ENCODE peak calls at places on chromosome 5, in nine cellular contexts. One of them, this sample, is unnamed. For H3K27me3, the result is how much of the 10 kb centered on the place peaks cover.

GRCh38 chr5:110873773-110874437 is 135.1 kb downstream of the SLC25A46 start:
- DNase-seq in CD4-positive, alpha-beta memory T cell: no peak
- DNase-seq in BE2C: no peak
- DNase-seq in transverse colon: no peak
- DNase-seq in SJSA1: no peak
- DNase-seq in HAP-1: no peak
- DNase-seq in RWPE2: no peak
- DNase-seq in stomach: peak
- DNase-seq in PC-3: no peak
- DNase-seq in this sample: no peak

GRCh38 chr5:148729182-148729581 is 74.9 kb upstream of the HTR4 start:
- DNase-seq in SJSA1: no peak
- DNase-seq in CD4-positive, alpha-beta memory T cell: no peak
- DNase-seq in HAP-1: no peak
- DNase-seq in RWPE2: no peak
- DNase-seq in transverse colon: peak
- DNase-seq in BE2C: no peak
- DNase-seq in stomach: no peak
- DNase-seq in PC-3: peak
- DNase-seq in this sample: no peak

GRCh38 chr5:159095882-159096554 is 3.7 kb downstream of the EBF1 start:
- DNase-seq in transverse colon: no peak
- DNase-seq in HAP-1: no peak
- DNase-seq in CD4-positive, alpha-beta memory T cell: peak
- DNase-seq in BE2C: no peak
- DNase-seq in stomach: no peak
- DNase-seq in PC-3: no peak
- DNase-seq in RWPE2: no peak
- DNase-seq in SJSA1: no peak
- DNase-seq in this sample: no peak

GRCh38 chr5:157477814-157478494 is 17.9 kb downstream of the NIPAL4 start:
- DNase-seq in RWPE2: no peak
- DNase-seq in BE2C: no peak
- DNase-seq in SJSA1: no peak
- DNase-seq in HAP-1: no peak
- DNase-seq in PC-3: no peak
- DNase-seq in stomach: no peak
- DNase-seq in transverse colon: no peak
- DNase-seq in CD4-positive, alpha-beta memory T cell: no peak
- DNase-seq in this sample: no peak

GRCh38 chr5:174759091-174759490 is 34.7 kb downstream of the MSX2 start:
- DNase-seq in PC-3: peak
- DNase-seq in HAP-1: no peak
- DNase-seq in SJSA1: no peak
- DNase-seq in BE2C: no peak
- DNase-seq in transverse colon: no peak
- DNase-seq in RWPE2: no peak
- DNase-seq in stomach: no peak
- DNase-seq in CD4-positive, alpha-beta memory T cell: no peak
- DNase-seq in this sample: no peak

GRCh38 chr5:69517763-69518212 is 25.2 kb downstream of the OCLN start:
- DNase-seq in transverse colon: no peak
- DNase-seq in CD4-positive, alpha-beta memory T cell: no peak
- DNase-seq in SJSA1: peak
- DNase-seq in stomach: no peak
- DNase-seq in BE2C: no peak
- DNase-seq in HAP-1: no peak
- DNase-seq in RWPE2: no peak
- DNase-seq in PC-3: peak
- DNase-seq in this sample: no peak

GRCh38 chr5:127976525-127976924 is 107.0 kb upstream of the SLC12A2 start:
- DNase-seq in CD4-positive, alpha-beta memory T cell: no peak
- DNase-seq in stomach: no peak
- DNase-seq in PC-3: no peak
- DNase-seq in transverse colon: no peak
- DNase-seq in BE2C: no peak
- DNase-seq in SJSA1: no peak
- DNase-seq in RWPE2: no peak
- DNase-seq in HAP-1: no peak
- DNase-seq in this sample: no peak

GRCh38 chr5:103249068-103249467 is 9.5 kb upstream of the MACIR start:
- DNase-seq in SJSA1: no peak
- DNase-seq in CD4-positive, alpha-beta memory T cell: no peak
- DNase-seq in HAP-1: no peak
- DNase-seq in BE2C: no peak
- DNase-seq in transverse colon: no peak
- DNase-seq in PC-3: no peak
- DNase-seq in RWPE2: no peak
- DNase-seq in stomach: no peak
- DNase-seq in this sample: no peak

GRCh38 chr5:87574106-87574505 is 161.4 kb upstream of the CCNH start:
- DNase-seq in stomach: no peak
- DNase-seq in CD4-positive, alpha-beta memory T cell: no peak
- DNase-seq in BE2C: no peak
- DNase-seq in HAP-1: no peak
- DNase-seq in RWPE2: no peak
- DNase-seq in transverse colon: no peak
- DNase-seq in SJSA1: no peak
- DNase-seq in PC-3: no peak
- DNase-seq in this sample: no peak

GRCh38 chr5:172868924-172869565 is 35.0 kb downstream of the ERGIC1 start:
- DNase-seq in stomach: peak
- DNase-seq in CD4-positive, alpha-beta memory T cell: no peak
- DNase-seq in HAP-1: no peak
- DNase-seq in transverse colon: peak
- DNase-seq in BE2C: peak
- DNase-seq in SJSA1: peak
- DNase-seq in RWPE2: no peak
- DNase-seq in PC-3: peak
- DNase-seq in this sample: no peak

GRCh38 chr5:111930407-111930806 is 173.4 kb upstream of the NREP start:
- DNase-seq in SJSA1: no peak
- DNase-seq in CD4-positive, alpha-beta memory T cell: no peak
- DNase-seq in stomach: no peak
- DNase-seq in RWPE2: no peak
- DNase-seq in BE2C: no peak
- DNase-seq in transverse colon: no peak
- DNase-seq in PC-3: no peak
- DNase-seq in HAP-1: no peak
- DNase-seq in this sample: no peak

GRCh38 chr5:59275537-59276276 is 617.8 kb downstream of the PDE4D start:
- DNase-seq in HAP-1: peak
- DNase-seq in PC-3: no peak
- DNase-seq in transverse colon: peak
- DNase-seq in RWPE2: no peak
- DNase-seq in SJSA1: peak
- DNase-seq in CD4-positive, alpha-beta memory T cell: no peak
- DNase-seq in stomach: peak
- DNase-seq in BE2C: no peak
- DNase-seq in this sample: no peak

GRCh38 chr5:178123094-178123986 is 7.5 kb upstream of the RMND5B start:
- DNase-seq in RWPE2: peak
- DNase-seq in CD4-positive, alpha-beta memory T cell: no peak
- DNase-seq in PC-3: no peak
- DNase-seq in HAP-1: no peak
- DNase-seq in transverse colon: no peak
- DNase-seq in SJSA1: no peak
- DNase-seq in stomach: no peak
- DNase-seq in BE2C: no peak
- DNase-seq in this sample: no peak

GRCh38 chr5:178123987-178124925 is 6.6 kb upstream of the RMND5B start:
- DNase-seq in PC-3: peak
- DNase-seq in HAP-1: no peak
- DNase-seq in transverse colon: peak
- DNase-seq in BE2C: no peak
- DNase-seq in SJSA1: no peak
- DNase-seq in CD4-positive, alpha-beta memory T cell: no peak
- DNase-seq in RWPE2: peak
- DNase-seq in stomach: peak
- DNase-seq in this sample: no peak

GRCh38 chr5:178129296-178129695 is 1.5 kb upstream of the RMND5B start:
- DNase-seq in SJSA1: no peak
- DNase-seq in stomach: no peak
- DNase-seq in transverse colon: no peak
- DNase-seq in CD4-positive, alpha-beta memory T cell: no peak
- DNase-seq in HAP-1: no peak
- DNase-seq in PC-3: no peak
- DNase-seq in RWPE2: no peak
- DNase-seq in BE2C: no peak
- DNase-seq in this sample: no peak

GRCh38 chr5:178125253-178125916 is 5.4 kb upstream of the RMND5B start:
- DNase-seq in PC-3: no peak
- DNase-seq in HAP-1: no peak
- DNase-seq in BE2C: no peak
- DNase-seq in RWPE2: no peak
- DNase-seq in CD4-positive, alpha-beta memory T cell: no peak
- DNase-seq in stomach: no peak
- DNase-seq in SJSA1: no peak
- DNase-seq in transverse colon: no peak
- DNase-seq in this sample: no peak

GRCh38 chr5:178126556-178126955 is 4.3 kb upstream of the RMND5B start:
- DNase-seq in stomach: no peak
- DNase-seq in HAP-1: peak
- DNase-seq in BE2C: no peak
- DNase-seq in RWPE2: no peak
- DNase-seq in transverse colon: no peak
- DNase-seq in SJSA1: no peak
- DNase-seq in PC-3: no peak
- DNase-seq in CD4-positive, alpha-beta memory T cell: no peak
- DNase-seq in this sample: no peak
- H3K4me3 ChIP-seq in stomach: no peak
- H3K4me3 ChIP-seq in HAP-1: no peak
- H3K4me3 ChIP-seq in BE2C: no peak
- H3K4me3 ChIP-seq in RWPE2: no peak
- H3K4me3 ChIP-seq in transverse colon: no peak
- H3K4me3 ChIP-seq in SJSA1: no peak
- H3K4me3 ChIP-seq in PC-3: no peak
- H3K4me3 ChIP-seq in CD4-positive, alpha-beta memory T cell: no peak
- H3K4me3 ChIP-seq in this sample: no peak

DNA sequence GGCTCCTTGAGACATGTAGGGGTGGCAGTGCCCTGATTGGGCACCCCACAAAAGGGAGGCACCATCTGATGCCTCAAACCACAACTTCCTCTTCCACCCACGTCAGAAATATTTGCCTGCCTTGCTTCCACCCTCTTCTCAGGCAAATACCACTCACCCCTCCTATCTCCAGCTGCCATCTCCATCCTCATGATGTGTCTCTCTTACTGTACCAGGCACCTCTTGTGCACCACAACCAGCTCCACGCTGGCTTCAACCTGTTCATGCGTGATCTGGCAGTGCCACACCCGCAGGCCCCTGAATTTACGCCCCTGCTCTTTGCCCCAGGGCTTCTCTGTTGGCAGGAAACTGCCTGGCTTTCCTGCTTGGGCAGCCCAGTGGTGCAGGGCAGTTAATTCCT is 87.8 kb upstream of the HSPA9 start:
- DNase-seq in CD4-positive, alpha-beta memory T cell: peak
- DNase-seq in PC-3: no peak
- DNase-seq in SJSA1: no peak
- DNase-seq in RWPE2: no peak
- DNase-seq in stomach: no peak
- DNase-seq in transverse colon: no peak
- DNase-seq in BE2C: peak
- DNase-seq in HAP-1: no peak
- DNase-seq in this sample: no peak
- H3K27me3 ChIP-seq in CD4-positive, alpha-beta memory T cell: under half
- H3K27me3 ChIP-seq in PC-3: under half
- H3K27me3 ChIP-seq in SJSA1: under half
- H3K27me3 ChIP-seq in RWPE2: under half
- H3K27me3 ChIP-seq in stomach: under half
- H3K27me3 ChIP-seq in transverse colon: under half
- H3K27me3 ChIP-seq in BE2C: under half
- H3K27me3 ChIP-seq in HAP-1: under half
- H3K27me3 ChIP-seq in this sample: under half

GRCh38 chr5:176748967-176749935 is 61.1 kb upstream of the UNC5A start:
- DNase-seq in PC-3: no peak
- DNase-seq in RWPE2: no peak
- DNase-seq in stomach: no peak
- DNase-seq in HAP-1: no peak
- DNase-seq in BE2C: no peak
- DNase-seq in SJSA1: no peak
- DNase-seq in transverse colon: no peak
- DNase-seq in CD4-positive, alpha-beta memory T cell: no peak
- DNase-seq in this sample: no peak

GRCh38 chr5:176750144-176750543 is 60.2 kb upstream of the UNC5A start:
- DNase-seq in SJSA1: no peak
- DNase-seq in BE2C: no peak
- DNase-seq in transverse colon: no peak
- DNase-seq in PC-3: no peak
- DNase-seq in CD4-positive, alpha-beta memory T cell: no peak
- DNase-seq in HAP-1: no peak
- DNase-seq in RWPE2: no peak
- DNase-seq in stomach: no peak
- DNase-seq in this sample: no peak

GRCh38 chr5:176744584-176744965 is 65.8 kb upstream of the UNC5A start:
- DNase-seq in SJSA1: no peak
- DNase-seq in transverse colon: no peak
- DNase-seq in HAP-1: no peak
- DNase-seq in RWPE2: no peak
- DNase-seq in CD4-positive, alpha-beta memory T cell: no peak
- DNase-seq in BE2C: no peak
- DNase-seq in PC-3: peak
- DNase-seq in stomach: no peak
- DNase-seq in this sample: no peak

GRCh38 chr5:176748073-176748966 is 62.0 kb upstream of the UNC5A start:
- DNase-seq in RWPE2: no peak
- DNase-seq in CD4-positive, alpha-beta memory T cell: no peak
- DNase-seq in stomach: no peak
- DNase-seq in SJSA1: no peak
- DNase-seq in BE2C: no peak
- DNase-seq in HAP-1: no peak
- DNase-seq in transverse colon: no peak
- DNase-seq in PC-3: peak
- DNase-seq in this sample: no peak

GRCh38 chr5:176747670-176748072 is 62.7 kb upstream of the UNC5A start:
- DNase-seq in HAP-1: no peak
- DNase-seq in CD4-positive, alpha-beta memory T cell: no peak
- DNase-seq in RWPE2: no peak
- DNase-seq in SJSA1: no peak
- DNase-seq in transverse colon: no peak
- DNase-seq in stomach: no peak
- DNase-seq in BE2C: no peak
- DNase-seq in PC-3: no peak
- DNase-seq in this sample: no peak
- H3K4me3 ChIP-seq in HAP-1: no peak
- H3K4me3 ChIP-seq in CD4-positive, alpha-beta memory T cell: no peak
- H3K4me3 ChIP-seq in RWPE2: no peak
- H3K4me3 ChIP-seq in SJSA1: no peak
- H3K4me3 ChIP-seq in transverse colon: no peak
- H3K4me3 ChIP-seq in stomach: no peak
- H3K4me3 ChIP-seq in BE2C: no peak
- H3K4me3 ChIP-seq in PC-3: no peak
- H3K4me3 ChIP-seq in this sample: no peak

DNA sequence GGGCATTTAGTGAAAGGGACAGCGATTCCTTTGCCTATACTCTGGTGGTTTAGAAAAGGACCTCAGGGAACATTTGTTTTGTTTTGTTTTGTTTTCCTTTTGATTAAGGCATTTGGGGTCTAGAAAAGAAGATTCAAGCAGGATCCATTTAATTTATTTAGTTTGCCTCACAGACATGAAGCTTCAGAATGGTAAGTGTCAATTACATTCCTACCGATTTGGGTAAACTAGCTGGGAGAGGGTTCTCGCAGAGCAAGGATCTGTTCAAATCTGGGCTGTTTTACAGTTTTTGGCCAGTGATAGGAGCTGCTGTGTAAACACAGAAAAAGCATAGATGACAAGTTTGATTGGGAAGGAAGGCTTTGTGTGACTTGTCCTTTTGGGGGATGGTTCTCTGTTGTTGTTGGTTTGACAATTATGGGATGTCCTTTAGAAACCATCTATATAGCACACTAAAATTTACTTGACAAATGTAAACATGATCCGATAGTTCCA is 470.3 kb upstream of the WWC1 start:
- DNase-seq in PC-3: no peak
- DNase-seq in BE2C: no peak
- DNase-seq in RWPE2: no peak
- DNase-seq in stomach: no peak
- DNase-seq in HAP-1: no peak
- DNase-seq in CD4-positive, alpha-beta memory T cell: no peak
- DNase-seq in SJSA1: peak
- DNase-seq in transverse colon: no peak
- DNase-seq in this sample: no peak
- H3K27me3 ChIP-seq in PC-3: half or more
- H3K27me3 ChIP-seq in BE2C: under half
- H3K27me3 ChIP-seq in RWPE2: under half
- H3K27me3 ChIP-seq in stomach: under half
- H3K27me3 ChIP-seq in HAP-1: under half
- H3K27me3 ChIP-seq in CD4-positive, alpha-beta memory T cell: under half
- H3K27me3 ChIP-seq in SJSA1: under half
- H3K27me3 ChIP-seq in transverse colon: under half
- H3K27me3 ChIP-seq in this sample: under half